ENCODE peak calls at places on chromosomes 13 and 19, in seven cellular contexts. O, Z, I, U, Y, T and X are unnamed samples.

GRCh38 chr13:48533207-48533499 is 273 bp upstream of the RCBTB2 start:
- DNase-seq in Y (no peak), O (no peak), U (no peak), T (no peak), I (no peak), Z (peak; percentile 22), X (peak; percentile 12)

GRCh38 chr19:4811328-4812131 is 20.0 kb downstream of the TICAM1 start:
- DNase-seq in Y (peak; percentile 44), O (peak; percentile 78), T (peak; percentile 96), Z (peak; percentile 61), I (peak; percentile 55), U (peak; percentile 45), X (peak; percentile 69)

GRCh38 chr13:96952592-96952991 is 41.7 kb downstream of the OXGR1 start:
- DNase-seq in Y (no peak), Z (no peak), O (no peak), I (no peak), U (no peak), T (no peak), X (no peak)

GRCh38 chr19:29675120-29675649 is 9.9 kb downstream of the PLEKHF1 start:
- DNase-seq in T (no peak), I (no peak), U (no peak), O (no peak), Y (no peak), Z (peak; percentile 81), X (no peak)

GRCh38 chr13:94987869-94988268 is 275.5 kb upstream of the SOX21 start:
- DNase-seq in Z (no peak), Y (no peak), I (no peak), T (no peak), O (no peak), U (no peak), X (no peak)

GRCh38 chr19:3968556-3969434 is 2.1 kb downstream of the DAPK3 start:
- DNase-seq in T (peak; percentile 66), I (peak; percentile 96), O (peak; percentile 90), Z (peak; percentile 83), U (peak; percentile 100), Y (peak; percentile 79), X (peak; percentile 94)

GRCh38 chr13:22047082-22047784 is 376.4 kb downstream of the FGF9 start:
- DNase-seq in O (no peak), I (no peak), T (no peak), Y (no peak), U (peak; percentile 64), Z (no peak), X (no peak)

GRCh38 chr19:30314805-30315155 is 57.4 kb upstream of the ZNF536 start:
- DNase-seq in T (no peak), Y (no peak), O (no peak), I (no peak), Z (no peak), U (no peak), X (no peak)

GRCh38 chr19:33778089-33778791 is 18.4 kb upstream of the KCTD15 start:
- DNase-seq in I (peak; percentile 95), Z (peak; percentile 69), Y (no peak), U (peak; percentile 61), T (peak; percentile 95), O (peak; percentile 85), X (peak; percentile 93)

GRCh38 chr13:104586010-104586746 is 1520.0 kb upstream of the SLC10A2 start:
- DNase-seq in I (peak; percentile 3), T (no peak), Z (no peak), U (peak; percentile 87), O (no peak), Y (no peak), X (no peak)

GRCh38 chr13:74103970-74104555 is 30.1 kb downstream of the KLF12 start:
- DNase-seq in T (no peak), I (no peak), U (no peak), Y (no peak), Z (no peak), O (no peak), X (no peak)

GRCh38 chr19:49843265-49843664 is 7.7 kb upstream of the PTOV1 start:
- DNase-seq in U (no peak), I (no peak), Z (no peak), Y (no peak), T (no peak), O (no peak), X (no peak)

GRCh38 chr13:91539458-91540156 is 141.2 kb downstream of the GPC5 start:
- DNase-seq in U (no peak), I (no peak), T (no peak), O (no peak), Z (no peak), Y (no peak), X (no peak)

GRCh38 chr19:1070931-1071791 is 4.2 kb downstream of the ARHGAP45 start:
- DNase-seq in Z (peak; percentile 22), O (no peak), T (no peak), U (no peak), Y (no peak), I (peak; percentile 38), X (peak; percentile 54)

GRCh38 chr19:29467824-29468401 is 57.9 kb upstream of the VSTM2B start:
- DNase-seq in Y (no peak), T (no peak), Z (peak; percentile 34), O (no peak), I (no peak), U (peak; percentile 21), X (no peak)

GRCh38 chr19:13748169-13748884 is 16.0 kb upstream of the MRI1 start:
- DNase-seq in I (peak; percentile 19), O (no peak), Z (no peak), U (peak; percentile 74), Y (no peak), T (no peak), X (peak; percentile 52)

GRCh38 chr19:8311461-8312260 is 3.5 kb upstream of the CD320 start:
- DNase-seq in O (no peak), Z (no peak), I (no peak), Y (no peak), T (no peak), U (no peak), X (no peak)

GRCh38 chr19:3580156-3580955 is 4.9 kb upstream of the GIPC3 start:
- DNase-seq in Y (no peak), T (no peak), O (no peak), Z (no peak), I (peak; percentile 92), U (peak; percentile 98), X (peak; percentile 94)

GRCh38 chr13:113493315-113493951 is 2.9 kb upstream of the DCUN1D2 start:
- DNase-seq in Z (no peak), I (peak; percentile 72), U (peak; percentile 99), O (no peak), Y (no peak), T (no peak), X (peak; percentile 85)